ENCODE peak calls at places on chromosomes 6 and 20, in nine cellular contexts. L is right lobe of liver, E is tibial artery, Y is lung, F is A549, W is heart right ventricle, I is mucosa of descending colon, K is ovary, A is adrenal gland. Q is an unnamed sample. For H3K4me1, the result is how much of the 10 kb centered on the place peaks cover.

GRCh38 chr20:58523916-58524315 is 8.7 kb upstream of the APCDD1L start:
- DNase-seq in L (no peak), E (no peak), Y (no peak), F (no peak), W (no peak), I (no peak), K (no peak), A (no peak), Q (no peak)

GRCh38 chr20:61640171-61640570 is 388.1 kb downstream of the CDH4 start:
- DNase-seq in L (no peak), E (no peak), Y (no peak), F (no peak), W (no peak), I (no peak), K (no peak), A (no peak), Q (no peak)

GRCh38 chr6:120844084-120844483 is 490.2 kb downstream of the TBC1D32 start:
- DNase-seq in L (no peak), E (no peak), Y (no peak), F (no peak), W (no peak), I (no peak), K (no peak), A (no peak), Q (no peak)

GRCh38 chr6:129691709-129692108 is 18.3 kb downstream of the ARHGAP18 start:
- DNase-seq in L (no peak), E (no peak), Y (no peak), F (no peak), W (no peak), I (no peak), K (no peak), A (no peak), Q (no peak)

GRCh38 chr6:41729624-41730023 is 5.8 kb downstream of the TFEB start:
- DNase-seq in L (no peak), E (no peak), Y (no peak), F (no peak), W (no peak), I (no peak), K (no peak), A (no peak), Q (no peak)

GRCh38 chr6:81787313-81788068 is 35.0 kb upstream of the TENT5A start:
- DNase-seq in L (no peak), E (no peak), Y (no peak), F (peak), W (no peak), I (no peak), K (no peak), A (no peak), Q (no peak)

GRCh38 chr6:168756009-168756634 is 315.1 kb downstream of the SMOC2 start:
- DNase-seq in L (no peak), E (no peak), Y (no peak), F (no peak), W (no peak), I (no peak), K (no peak), A (no peak), Q (no peak)

GRCh38 chr6:1423578-1423977 is 34.2 kb downstream of the FOXF2 start:
- DNase-seq in L (no peak), E (no peak), Y (no peak), F (no peak), W (no peak), I (no peak), K (no peak), A (no peak), Q (peak)

GRCh38 chr6:151647871-151648639 is 154.2 kb downstream of the CCDC170 start:
- DNase-seq in L (no peak), E (no peak), Y (no peak), F (no peak), W (no peak), I (no peak), K (no peak), A (no peak), Q (no peak)

GRCh38 chr6:79570802-79571367 is 33.7 kb upstream of the LCA5 start:
- DNase-seq in L (no peak), E (no peak), Y (no peak), F (peak), W (no peak), I (no peak), K (no peak), A (no peak), Q (no peak)

GRCh38 chr6:170019259-170020040 is 268.0 kb downstream of the ERMARD start:
- DNase-seq in L (no peak), E (no peak), Y (no peak), F (no peak), W (no peak), I (no peak), K (no peak), A (no peak), Q (no peak)

GRCh38 chr6:134908906-134909516 is 40.9 kb downstream of the ALDH8A1 start:
- DNase-seq in L (peak), E (peak), Y (peak), F (peak), W (peak), I (peak), K (peak), A (peak), Q (peak)

GRCh38 chr20:50815162-50815989 is 20.5 kb downstream of the BCAS4 start:
- DNase-seq in L (no peak), E (peak), Y (peak), F (no peak), W (no peak), I (no peak), K (no peak), A (no peak), Q (peak)

GRCh38 chr20:46232575-46232974 is 75.7 kb downstream of the CDH22 start:
- DNase-seq in L (no peak), E (no peak), Y (no peak), F (no peak), W (no peak), I (no peak), K (no peak), A (no peak), Q (no peak)

GRCh38 chr6:168529214-168529613 is 88.2 kb downstream of the SMOC2 start:
- DNase-seq in L (no peak), E (no peak), Y (no peak), F (no peak), W (no peak), I (no peak), K (no peak), A (no peak), Q (no peak)

GRCh38 chr20:55676097-55676496 is 329.2 kb downstream of the CBLN4 start:
- DNase-seq in L (no peak), E (no peak), Y (no peak), F (no peak), W (no peak), I (no peak), K (no peak), A (no peak), Q (no peak)

GRCh38 chr20:4041748-4042411 is 26.5 kb upstream of the RNF24 start:
- DNase-seq in L (peak), E (peak), Y (peak), F (peak), W (no peak), I (peak), K (peak), A (peak), Q (peak)

GRCh38 chr20:46013826-46014516 is 5.3 kb downstream of the MMP9 start:
- DNase-seq in L (peak), E (no peak), Y (no peak), F (peak), W (no peak), I (peak), K (peak), A (peak), Q (peak)

GRCh38 chr20:34717230-34718095 is 13.3 kb downstream of the TP53INP2 start:
- DNase-seq in L (no peak), E (no peak), Y (no peak), F (no peak), W (no peak), I (no peak), K (no peak), A (no peak), Q (no peak)

GRCh38 chr6:89350281-89351037 is 2.1 kb downstream of the UBE2J1 start:
- DNase-seq in L (no peak), E (no peak), Y (no peak), F (no peak), W (no peak), I (no peak), K (no peak), A (no peak), Q (no peak)

GRCh38 chr6:164344801-164345291 is 930.3 kb downstream of the QKI start:
- DNase-seq in L (no peak), E (no peak), Y (no peak), F (no peak), W (no peak), I (no peak), K (no peak), A (no peak), Q (no peak)

GRCh38 chr6:104771258-104771832 is 88.4 kb downstream of the HACE1 start:
- DNase-seq in L (no peak), E (no peak), Y (no peak), F (peak), W (no peak), I (no peak), K (no peak), A (no peak), Q (no peak)

DNA sequence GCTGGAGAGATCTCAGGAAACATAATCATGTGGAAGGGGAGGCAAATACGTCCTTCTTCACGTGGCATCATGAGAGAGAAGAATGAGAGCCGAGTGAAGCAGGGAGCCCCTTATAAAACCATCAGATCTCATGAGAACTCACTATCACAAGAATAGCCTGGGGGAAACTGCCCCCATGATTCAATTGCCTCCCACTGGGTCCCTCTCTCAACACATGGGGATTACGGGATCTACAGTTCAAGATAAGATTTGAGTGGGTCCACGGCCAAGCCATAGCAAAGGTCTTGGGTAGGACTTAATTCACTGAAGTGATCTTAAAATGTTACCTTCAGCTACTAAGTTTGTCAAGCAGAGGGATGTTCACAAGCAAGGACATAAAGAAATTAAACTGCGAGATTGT is 162.2 kb downstream of the ADGRG6 start:
- DNase-seq in L (no peak), E (no peak), Y (no peak), F (no peak), W (no peak), I (no peak), K (no peak), A (no peak), Q (no peak)
- H3K4me1 ChIP-seq in L (under half), E (under half), Y (under half), F (under half), W (under half), I (under half), K (under half), A (under half), Q (under half)

GRCh38 chr6:110812719-110813118 is 2.5 kb downstream of the CDK19 start:
- DNase-seq in L (no peak), E (no peak), Y (no peak), F (no peak), W (no peak), I (no peak), K (no peak), A (no peak), Q (no peak)

GRCh38 chr6:110813813-110814487 is 1.3 kb downstream of the CDK19 start:
- DNase-seq in L (no peak), E (no peak), Y (no peak), F (peak), W (no peak), I (no peak), K (no peak), A (no peak), Q (no peak)

GRCh38 chr6:110814488-110815259 is 595 bp downstream of the CDK19 start:
- DNase-seq in L (peak), E (peak), Y (peak), F (peak), W (peak), I (peak), K (peak), A (peak), Q (no peak)

GRCh38 chr6:110815260-110816109 is at the start of gene CDK19:
- DNase-seq in L (peak), E (peak), Y (peak), F (peak), W (peak), I (peak), K (peak), A (peak), Q (peak)

GRCh38 chr6:110813338-110813737 is 1.9 kb downstream of the CDK19 start:
- DNase-seq in L (no peak), E (no peak), Y (no peak), F (no peak), W (no peak), I (no peak), K (no peak), A (no peak), Q (no peak)
- H3K4me3 ChIP-seq in L (no peak), E (no peak), Y (no peak), F (peak), W (peak), I (no peak), K (no peak), A (no peak), Q (no peak)

DNA sequence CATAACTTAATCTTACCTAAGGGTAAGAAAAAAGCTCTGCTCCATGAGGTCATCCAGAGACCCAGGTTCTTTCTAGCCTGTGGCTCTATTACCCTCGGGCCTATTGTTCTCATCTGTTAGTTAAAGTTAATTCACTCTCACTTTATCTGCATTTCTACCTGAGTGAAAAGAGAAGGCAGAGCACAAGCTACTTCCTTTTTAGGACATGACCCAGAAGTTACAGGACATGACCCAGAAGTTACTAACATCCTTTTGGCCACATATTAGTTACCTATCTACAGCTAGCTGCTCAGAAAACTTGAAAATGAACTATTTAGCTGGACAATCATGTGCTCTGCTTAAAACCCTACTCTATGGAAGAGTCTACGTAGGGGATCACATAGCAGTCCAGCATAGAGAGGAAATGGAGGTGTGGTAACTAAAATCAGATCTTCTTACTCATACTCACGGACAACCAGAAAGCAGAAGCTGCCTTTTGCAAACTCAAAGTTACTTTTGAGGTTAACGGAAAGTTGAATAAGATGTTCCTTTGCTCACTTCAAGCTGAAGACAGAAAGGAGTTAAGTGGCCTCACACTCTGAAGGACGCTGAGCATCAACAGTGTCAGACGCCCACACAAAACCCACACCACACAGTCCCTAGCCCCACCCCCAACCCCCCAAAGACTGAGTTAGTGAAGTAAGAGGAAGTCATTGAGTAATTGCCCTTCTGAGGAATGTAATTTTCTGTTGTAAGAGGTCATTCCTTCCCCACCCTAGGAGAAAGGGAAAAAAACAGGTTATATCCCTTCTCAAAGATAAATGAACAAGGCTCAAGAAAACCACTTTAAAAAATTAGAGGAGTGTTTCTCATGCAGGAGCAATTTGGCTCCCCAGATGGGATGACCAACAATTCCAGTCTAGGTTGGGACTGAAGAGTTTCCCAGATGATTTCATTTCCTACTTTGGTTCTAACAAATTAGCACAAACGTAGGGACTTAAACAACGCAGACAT is 45.9 kb upstream of the TAB2 start:
- DNase-seq in L (no peak), E (peak), Y (no peak), F (no peak), W (no peak), I (no peak), K (no peak), A (peak), Q (no peak)
- H3K4me1 ChIP-seq in L (under half), E (under half), Y (under half), F (under half), W (under half), I (under half), K (under half), A (under half), Q (under half)

GRCh38 chr20:41003143-41003932 is 25.3 kb upstream of the TOP1 start:
- DNase-seq in L (peak), E (peak), Y (peak), F (peak), W (peak), I (peak), K (no peak), A (peak), Q (peak)

GRCh38 chr20:41005361-41005729 is 23.3 kb upstream of the TOP1 start:
- DNase-seq in L (peak), E (peak), Y (peak), F (peak), W (peak), I (peak), K (peak), A (peak), Q (peak)

GRCh38 chr20:41006126-41006935 is 22.3 kb upstream of the TOP1 start:
- DNase-seq in L (no peak), E (no peak), Y (no peak), F (no peak), W (no peak), I (peak), K (no peak), A (no peak), Q (peak)

GRCh38 chr20:41002842-41003142 is 25.8 kb upstream of the TOP1 start:
- DNase-seq in L (no peak), E (no peak), Y (no peak), F (no peak), W (no peak), I (no peak), K (no peak), A (no peak), Q (peak)

GRCh38 chr20:41004561-41005360 is 23.9 kb upstream of the TOP1 start:
- DNase-seq in L (no peak), E (no peak), Y (no peak), F (no peak), W (no peak), I (no peak), K (no peak), A (no peak), Q (no peak)
- H3K4me3 ChIP-seq in L (no peak), E (no peak), Y (peak), F (peak), W (no peak), I (no peak), K (no peak), A (no peak), Q (no peak)

DNA sequence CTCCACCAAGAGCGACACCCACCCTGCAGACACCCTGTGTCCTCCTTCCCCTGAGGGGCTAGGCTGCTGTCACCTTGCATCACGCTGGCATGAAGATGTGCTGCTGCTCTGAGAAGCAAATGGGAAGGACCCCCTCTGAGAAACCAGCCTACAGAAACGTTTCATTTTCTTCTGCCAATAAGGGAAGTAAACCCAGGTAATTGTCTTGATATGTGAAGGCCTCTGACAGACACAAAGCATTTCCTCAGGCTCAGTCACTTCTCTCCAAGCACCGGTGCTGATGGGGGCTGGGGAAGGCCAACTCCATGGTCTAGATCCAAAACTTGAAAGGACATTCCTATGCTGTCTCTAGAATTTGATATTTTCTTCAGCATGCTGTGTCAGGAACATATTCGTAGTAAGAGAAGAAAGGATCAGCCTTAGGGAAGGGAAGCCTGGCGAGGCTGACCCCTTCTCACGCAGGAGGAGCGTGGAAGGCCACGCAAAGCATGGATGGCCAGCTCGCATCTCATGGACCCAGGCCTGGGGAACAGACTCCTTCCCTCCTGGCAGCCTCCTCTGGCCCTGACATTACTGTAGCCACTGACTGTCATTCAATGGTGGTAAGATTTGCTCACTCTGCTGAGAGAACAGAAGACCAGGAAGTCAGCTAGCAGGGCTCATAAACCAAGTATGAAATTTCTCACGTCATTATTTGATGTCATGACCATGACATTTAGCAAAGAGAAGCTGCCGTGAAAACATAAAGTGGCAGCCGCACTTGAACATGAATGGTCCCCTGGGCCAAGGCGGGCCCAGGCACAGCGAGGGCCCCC is 20.4 kb downstream of the ACSS1 start:
- DNase-seq in L (no peak), E (no peak), Y (no peak), F (no peak), W (no peak), I (peak), K (no peak), A (no peak), Q (peak)
- H3K4me1 ChIP-seq in L (under half), E (half or more), Y (half or more), F (under half), W (half or more), I (half or more), K (under half), A (half or more), Q (half or more)

DNA sequence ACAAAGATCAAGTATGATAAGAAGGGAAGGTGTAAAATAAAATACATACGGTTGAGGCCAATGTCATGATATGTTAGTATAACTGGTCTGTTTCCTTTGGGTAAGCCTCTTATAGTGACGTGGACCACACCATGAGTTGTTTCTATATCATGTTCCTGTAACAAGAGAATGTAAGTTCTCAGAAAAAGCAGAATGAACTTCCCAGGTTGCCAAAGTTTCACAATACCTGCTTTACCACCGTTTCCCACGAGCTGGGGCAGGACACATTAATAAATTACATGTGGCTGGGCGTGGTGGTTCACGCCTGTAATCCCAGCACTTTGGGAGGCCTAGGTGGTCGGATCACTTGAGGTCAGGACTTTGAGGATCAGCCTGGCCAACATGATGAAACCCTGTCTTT is 42.6 kb upstream of the SLA2 start:
- DNase-seq in L (no peak), E (no peak), Y (no peak), F (no peak), W (no peak), I (no peak), K (no peak), A (no peak), Q (no peak)
- H3K4me3 ChIP-seq in L (no peak), E (no peak), Y (no peak), F (no peak), W (no peak), I (no peak), K (no peak), A (no peak), Q (no peak)